ENCODE peak calls at places on chromosomes 2 and 18, in seven cellular contexts. One of them, this sample, is unnamed.
A peak's percentile ranks its signal among the peaks of the same experiment; 100 is the strongest.

GRCh38 chr2:73235315-73236028 is 1.4 kb downstream of the CCT7 start:
- DNase-seq in left lung: no peak
- DNase-seq in suprapubic skin: no peak
- DNase-seq in uterus: no peak
- DNase-seq in upper lobe of right lung: no peak
- DNase-seq in heart right ventricle: no peak
- DNase-seq in astrocyte: no peak
- DNase-seq in this sample: no peak

GRCh38 chr2:48601349-48601748 is 16.3 kb upstream of the GTF2A1L start:
- DNase-seq in suprapubic skin: no peak
- DNase-seq in astrocyte: peak; percentile 17
- DNase-seq in uterus: no peak
- DNase-seq in heart right ventricle: peak; percentile 8
- DNase-seq in upper lobe of right lung: no peak
- DNase-seq in left lung: no peak
- DNase-seq in this sample: peak; percentile 59

GRCh38 chr2:221283896-221284295 is 288.2 kb downstream of the EPHA4 start:
- DNase-seq in astrocyte: peak; percentile 96
- DNase-seq in upper lobe of right lung: no peak
- DNase-seq in uterus: no peak
- DNase-seq in heart right ventricle: no peak
- DNase-seq in left lung: no peak
- DNase-seq in suprapubic skin: no peak
- DNase-seq in this sample: no peak

GRCh38 chr18:3250237-3251107 is 2.9 kb downstream of the MYL12A start:
- DNase-seq in left lung: no peak
- DNase-seq in upper lobe of right lung: no peak
- DNase-seq in heart right ventricle: no peak
- DNase-seq in astrocyte: peak; percentile 89
- DNase-seq in suprapubic skin: no peak
- DNase-seq in uterus: no peak
- DNase-seq in this sample: no peak

GRCh38 chr2:9768388-9768787 is 74.9 kb upstream of the TAF1B start:
- DNase-seq in heart right ventricle: no peak
- DNase-seq in uterus: no peak
- DNase-seq in suprapubic skin: peak; percentile 55
- DNase-seq in upper lobe of right lung: no peak
- DNase-seq in astrocyte: no peak
- DNase-seq in left lung: peak; percentile 32
- DNase-seq in this sample: no peak

GRCh38 chr2:174931724-174932123 is 73.5 kb downstream of the CHN1 start:
- DNase-seq in left lung: no peak
- DNase-seq in heart right ventricle: no peak
- DNase-seq in uterus: no peak
- DNase-seq in astrocyte: peak; percentile 87
- DNase-seq in upper lobe of right lung: no peak
- DNase-seq in suprapubic skin: no peak
- DNase-seq in this sample: no peak

GRCh38 chr2:219714681-219715080 is 87.3 kb downstream of the SLC4A3 start:
- DNase-seq in uterus: no peak
- DNase-seq in upper lobe of right lung: no peak
- DNase-seq in suprapubic skin: no peak
- DNase-seq in left lung: no peak
- DNase-seq in astrocyte: no peak
- DNase-seq in heart right ventricle: no peak
- DNase-seq in this sample: no peak

GRCh38 chr2:166765141-166765540 is 123.1 kb upstream of the XIRP2 start:
- DNase-seq in upper lobe of right lung: no peak
- DNase-seq in left lung: no peak
- DNase-seq in suprapubic skin: no peak
- DNase-seq in heart right ventricle: no peak
- DNase-seq in astrocyte: peak; percentile 1
- DNase-seq in uterus: no peak
- DNase-seq in this sample: no peak

GRCh38 chr2:10835052-10835970 is 22.7 kb upstream of the PDIA6 start:
- DNase-seq in uterus: no peak
- DNase-seq in upper lobe of right lung: peak; percentile 89
- DNase-seq in heart right ventricle: peak; percentile 59
- DNase-seq in left lung: peak; percentile 92
- DNase-seq in astrocyte: no peak
- DNase-seq in suprapubic skin: no peak
- DNase-seq in this sample: peak; percentile 82

GRCh38 chr2:199488772-199489400 is 31.1 kb upstream of the SATB2 start:
- DNase-seq in upper lobe of right lung: no peak
- DNase-seq in uterus: no peak
- DNase-seq in astrocyte: peak; percentile 11
- DNase-seq in suprapubic skin: no peak
- DNase-seq in heart right ventricle: peak; percentile 29
- DNase-seq in left lung: no peak
- DNase-seq in this sample: no peak

GRCh38 chr2:439540-440465 is 151.9 kb upstream of the ALKAL2 start:
- DNase-seq in uterus: peak; percentile 45
- DNase-seq in upper lobe of right lung: no peak
- DNase-seq in astrocyte: no peak
- DNase-seq in heart right ventricle: no peak
- DNase-seq in left lung: no peak
- DNase-seq in suprapubic skin: no peak
- DNase-seq in this sample: no peak

GRCh38 chr2:10765461-10765860 is 44.0 kb downstream of the ATP6V1C2 start:
- DNase-seq in uterus: no peak
- DNase-seq in astrocyte: no peak
- DNase-seq in left lung: peak; percentile 69
- DNase-seq in upper lobe of right lung: no peak
- DNase-seq in heart right ventricle: no peak
- DNase-seq in suprapubic skin: peak; percentile 69
- DNase-seq in this sample: peak; percentile 95

GRCh38 chr2:45755585-45756330 is 104.3 kb downstream of the PRKCE start:
- DNase-seq in heart right ventricle: no peak
- DNase-seq in uterus: no peak
- DNase-seq in upper lobe of right lung: no peak
- DNase-seq in astrocyte: peak; percentile 77
- DNase-seq in left lung: no peak
- DNase-seq in suprapubic skin: no peak
- DNase-seq in this sample: no peak

GRCh38 chr2:168620554-168620953 is 164.5 kb downstream of the CERS6 start:
- DNase-seq in astrocyte: no peak
- DNase-seq in heart right ventricle: no peak
- DNase-seq in upper lobe of right lung: no peak
- DNase-seq in uterus: no peak
- DNase-seq in suprapubic skin: no peak
- DNase-seq in left lung: no peak
- DNase-seq in this sample: no peak

GRCh38 chr18:51491678-51492372 is 294.3 kb upstream of the MEX3C start:
- DNase-seq in upper lobe of right lung: no peak
- DNase-seq in astrocyte: no peak
- DNase-seq in heart right ventricle: no peak
- DNase-seq in left lung: no peak
- DNase-seq in suprapubic skin: no peak
- DNase-seq in uterus: no peak
- DNase-seq in this sample: no peak
- H3K4me1 ChIP-seq in upper lobe of right lung: no peaks in the 10 kb centered on the region
- H3K4me1 ChIP-seq in astrocyte: no peaks in the 10 kb centered on the region
- H3K4me1 ChIP-seq in heart right ventricle: no peaks in the 10 kb centered on the region
- H3K4me1 ChIP-seq in left lung: no peaks in the 10 kb centered on the region
- H3K4me1 ChIP-seq in suprapubic skin: peaks cover 5% of the 10 kb centered on the region
- H3K4me1 ChIP-seq in uterus: no peaks in the 10 kb centered on the region
- H3K4me1 ChIP-seq in this sample: no peaks in the 10 kb centered on the region

DNA sequence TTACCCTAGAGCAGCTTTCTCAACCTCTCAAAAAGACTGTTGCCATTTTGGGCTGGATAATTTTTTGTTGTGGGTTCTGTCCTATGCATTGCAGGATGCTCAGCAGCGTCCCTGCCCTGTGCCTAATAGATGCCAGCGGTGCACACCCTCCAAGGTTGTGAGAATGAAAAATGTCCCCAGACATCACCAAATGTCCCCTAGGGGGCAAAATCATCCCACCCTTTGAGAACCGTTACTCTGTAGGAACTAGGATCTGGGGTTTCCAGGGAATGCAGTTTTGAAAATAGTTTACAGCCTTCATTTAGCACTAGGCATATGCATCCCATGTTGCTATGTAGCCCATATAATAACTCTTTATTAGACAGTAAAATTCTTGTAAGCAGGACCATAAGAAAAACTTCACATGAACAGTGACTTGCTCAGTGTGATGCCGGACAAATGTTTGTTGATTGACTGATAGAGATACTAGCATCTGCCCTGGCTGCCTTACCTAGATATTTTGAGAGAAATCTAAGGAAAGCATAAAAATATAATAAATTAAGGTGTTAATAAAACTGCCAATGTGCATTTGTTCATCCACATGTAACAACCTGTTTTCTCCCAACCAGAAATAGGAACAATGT is 79.2 kb upstream of the EPC2 start:
- DNase-seq in astrocyte: no peak
- DNase-seq in upper lobe of right lung: no peak
- DNase-seq in heart right ventricle: no peak
- DNase-seq in uterus: no peak
- DNase-seq in suprapubic skin: no peak
- DNase-seq in left lung: no peak
- DNase-seq in this sample: no peak
- TF ChIP-seq CTCF in astrocyte: no peak
- TF ChIP-seq CTCF in upper lobe of right lung: peak; percentile 36
- TF ChIP-seq CTCF in heart right ventricle: peak; percentile 50
- TF ChIP-seq CTCF in uterus: no peak
- TF ChIP-seq CTCF in suprapubic skin: no peak
- TF ChIP-seq CTCF in left lung: no peak
- TF ChIP-seq CTCF in this sample: peak; percentile 43

GRCh38 chr2:138633049-138633448 is 131.5 kb downstream of the SPOPL start:
- DNase-seq in suprapubic skin: no peak
- DNase-seq in uterus: no peak
- DNase-seq in heart right ventricle: no peak
- DNase-seq in left lung: no peak
- DNase-seq in upper lobe of right lung: no peak
- DNase-seq in astrocyte: no peak
- DNase-seq in this sample: no peak

GRCh38 chr2:138630164-138630563 is 128.6 kb downstream of the SPOPL start:
- DNase-seq in left lung: no peak
- DNase-seq in uterus: no peak
- DNase-seq in astrocyte: no peak
- DNase-seq in suprapubic skin: no peak
- DNase-seq in heart right ventricle: no peak
- DNase-seq in upper lobe of right lung: no peak
- DNase-seq in this sample: no peak

GRCh38 chr2:138637686-138638085 is 136.1 kb downstream of the SPOPL start:
- DNase-seq in left lung: no peak
- DNase-seq in uterus: no peak
- DNase-seq in heart right ventricle: no peak
- DNase-seq in upper lobe of right lung: no peak
- DNase-seq in astrocyte: no peak
- DNase-seq in suprapubic skin: no peak
- DNase-seq in this sample: peak; percentile 23

GRCh38 chr2:138632066-138632465 is 130.5 kb downstream of the SPOPL start:
- DNase-seq in heart right ventricle: no peak
- DNase-seq in upper lobe of right lung: no peak
- DNase-seq in left lung: no peak
- DNase-seq in suprapubic skin: no peak
- DNase-seq in uterus: no peak
- DNase-seq in astrocyte: peak; percentile 42
- DNase-seq in this sample: no peak
- H3K36me3 ChIP-seq in heart right ventricle: no peaks in the 10 kb centered on the region
- H3K36me3 ChIP-seq in upper lobe of right lung: no peaks in the 10 kb centered on the region
- H3K36me3 ChIP-seq in left lung: no peaks in the 10 kb centered on the region
- H3K36me3 ChIP-seq in suprapubic skin: no peaks in the 10 kb centered on the region
- H3K36me3 ChIP-seq in uterus: no peaks in the 10 kb centered on the region
- H3K36me3 ChIP-seq in astrocyte: no peaks in the 10 kb centered on the region
- H3K36me3 ChIP-seq in this sample: no peaks in the 10 kb centered on the region

GRCh38 chr2:7019191-7019590 is 102.0 kb downstream of the RNF144A start:
- DNase-seq in left lung: no peak
- DNase-seq in suprapubic skin: no peak
- DNase-seq in heart right ventricle: no peak
- DNase-seq in upper lobe of right lung: no peak
- DNase-seq in uterus: no peak
- DNase-seq in astrocyte: no peak
- DNase-seq in this sample: no peak

GRCh38 chr2:7016884-7017283 is 99.7 kb downstream of the RNF144A start:
- DNase-seq in heart right ventricle: no peak
- DNase-seq in uterus: peak; percentile 65
- DNase-seq in suprapubic skin: no peak
- DNase-seq in upper lobe of right lung: no peak
- DNase-seq in left lung: no peak
- DNase-seq in astrocyte: no peak
- DNase-seq in this sample: no peak

GRCh38 chr2:7018261-7018701 is 101.1 kb downstream of the RNF144A start:
- DNase-seq in upper lobe of right lung: no peak
- DNase-seq in suprapubic skin: no peak
- DNase-seq in astrocyte: no peak
- DNase-seq in uterus: peak; percentile 57
- DNase-seq in left lung: no peak
- DNase-seq in heart right ventricle: no peak
- DNase-seq in this sample: no peak

GRCh38 chr2:7018767-7019166 is 101.6 kb downstream of the RNF144A start:
- DNase-seq in astrocyte: no peak
- DNase-seq in heart right ventricle: no peak
- DNase-seq in left lung: no peak
- DNase-seq in uterus: peak; percentile 53
- DNase-seq in upper lobe of right lung: no peak
- DNase-seq in suprapubic skin: no peak
- DNase-seq in this sample: no peak

DNA sequence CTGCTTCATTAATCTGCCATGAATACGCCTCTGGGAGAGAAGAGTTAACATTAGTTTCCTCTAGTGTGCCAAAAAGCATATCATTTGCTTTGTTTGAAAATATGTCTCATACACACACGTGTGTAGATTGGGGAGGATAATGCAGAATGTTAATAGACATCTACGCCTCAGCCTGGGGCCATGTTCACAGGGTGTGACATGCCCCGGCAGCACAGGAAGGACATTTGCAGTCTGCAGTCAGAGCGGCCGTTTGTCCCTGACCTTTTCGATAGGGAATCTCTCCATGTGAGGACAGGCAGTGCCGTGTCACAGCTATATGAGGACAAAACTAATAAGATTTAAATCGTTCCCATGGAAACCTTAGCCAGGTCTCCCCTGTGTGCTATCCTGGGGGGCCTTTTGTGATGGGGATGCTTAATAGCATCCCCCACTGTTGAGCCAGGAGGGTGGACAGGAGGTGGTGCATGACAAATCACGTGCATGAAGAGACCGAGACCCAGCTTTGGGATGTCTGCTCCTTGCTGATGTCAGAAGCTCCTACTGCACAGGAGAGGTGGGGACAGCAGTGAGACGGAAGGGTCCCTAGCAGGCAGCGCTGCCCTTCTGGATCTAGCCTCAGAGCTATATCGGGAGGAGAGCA is 100.5 kb downstream of the RNF144A start:
- DNase-seq in uterus: no peak
- DNase-seq in astrocyte: no peak
- DNase-seq in heart right ventricle: no peak
- DNase-seq in left lung: no peak
- DNase-seq in suprapubic skin: no peak
- DNase-seq in upper lobe of right lung: no peak
- DNase-seq in this sample: no peak
- H3K4me1 ChIP-seq in uterus: peaks cover 6% of the 10 kb centered on the region
- H3K4me1 ChIP-seq in astrocyte: peaks cover 23% of the 10 kb centered on the region
- H3K4me1 ChIP-seq in heart right ventricle: peaks cover 58% of the 10 kb centered on the region
- H3K4me1 ChIP-seq in left lung: no peaks in the 10 kb centered on the region
- H3K4me1 ChIP-seq in suprapubic skin: peaks cover 25% of the 10 kb centered on the region
- H3K4me1 ChIP-seq in upper lobe of right lung: no peaks in the 10 kb centered on the region
- H3K4me1 ChIP-seq in this sample: no peaks in the 10 kb centered on the region

This sample was measured in Caco-2.